ENCODE peak calls at places on chromosome 2, in six cellular contexts. T is keratinocyte, M is breast epithelium, X is neural progenitor cell, O is heart left ventricle, W is neuronal stem cell. V is an unnamed sample. For H3K36me3, the result is how much of the 10 kb centered on the place peaks cover.

GRCh38 chr2:68472796-68473414 is 5.5 kb downstream of the APLF start:
- DNase-seq in T (no peak), M (no peak), X (no peak), O (no peak), W (no peak), V (no peak)

GRCh38 chr2:44097322-44097907 is 71.3 kb upstream of the PPM1B start:
- DNase-seq in T (no peak), M (no peak), X (no peak), O (no peak), W (no peak), V (no peak)

GRCh38 chr2:41068740-41069139 is 616.9 kb upstream of the SLC8A1 start:
- DNase-seq in T (no peak), M (no peak), X (no peak), O (no peak), W (no peak), V (no peak)

GRCh38 chr2:63399171-63399570 is 189.1 kb downstream of the WDPCP start:
- DNase-seq in T (no peak), M (no peak), X (peak), O (no peak), W (no peak), V (no peak)

GRCh38 chr2:190043441-190043840 is 19.1 kb downstream of the MSTN start:
- DNase-seq in T (no peak), M (no peak), X (no peak), O (no peak), W (no peak), V (no peak)

GRCh38 chr2:240133401-240133800 is 2.7 kb downstream of the COPS9 start:
- DNase-seq in T (no peak), M (no peak), X (no peak), O (no peak), W (no peak), V (no peak)

GRCh38 chr2:133504566-133505505 is 63.4 kb downstream of the NCKAP5 start:
- DNase-seq in T (peak), M (peak), X (no peak), O (peak), W (no peak), V (peak)

GRCh38 chr2:124269348-124269747 is 244.3 kb downstream of the CNTNAP5 start:
- DNase-seq in T (no peak), M (no peak), X (peak), O (no peak), W (no peak), V (no peak)

GRCh38 chr2:177889812-177890460 is 182.6 kb downstream of the PDE11A start:
- DNase-seq in T (no peak), M (no peak), X (no peak), O (no peak), W (no peak), V (no peak)

GRCh38 chr2:200000444-200001163 is 45.2 kb downstream of the MAIP1 start:
- DNase-seq in T (no peak), M (no peak), X (no peak), O (no peak), W (no peak), V (peak)

GRCh38 chr2:222424281-222424728 is at the start of gene SGPP2:
- DNase-seq in T (no peak), M (no peak), X (peak), O (no peak), W (no peak), V (peak)

GRCh38 chr2:101570121-101570520 is 95.2 kb upstream of the RFX8 start:
- DNase-seq in T (no peak), M (no peak), X (no peak), O (no peak), W (no peak), V (no peak)

GRCh38 chr2:232511336-232511863 is 8.8 kb upstream of the PRSS56 start:
- DNase-seq in T (no peak), M (no peak), X (no peak), O (no peak), W (no peak), V (no peak)

GRCh38 chr2:175003875-175004729 is 1.1 kb downstream of the CHN1 start:
- DNase-seq in T (no peak), M (no peak), X (peak), O (peak), W (no peak), V (peak)

GRCh38 chr2:11532434-11533055 is 1.3 kb upstream of the GREB1 start:
- DNase-seq in T (peak), M (peak), X (no peak), O (no peak), W (no peak), V (no peak)

GRCh38 chr2:21004181-21004572 is 39.7 kb downstream of the APOB start:
- DNase-seq in T (no peak), M (no peak), X (no peak), O (no peak), W (no peak), V (no peak)

GRCh38 chr2:161171595-161171929 is 11.3 kb downstream of the TANK start:
- DNase-seq in T (no peak), M (no peak), X (no peak), O (no peak), W (no peak), V (no peak)

GRCh38 chr2:171244466-171244969 is 83.8 kb upstream of the TLK1 start:
- DNase-seq in T (no peak), M (no peak), X (no peak), O (no peak), W (no peak), V (no peak)

GRCh38 chr2:25375989-25376545 is 34.3 kb upstream of the DNMT3A start:
- DNase-seq in T (no peak), M (no peak), X (no peak), O (no peak), W (no peak), V (no peak)

GRCh38 chr2:233597522-233597921 is 19.9 kb upstream of the UGT1A8 start:
- DNase-seq in T (no peak), M (no peak), X (no peak), O (no peak), W (no peak), V (no peak)

GRCh38 chr2:42203792-42204191 is 34.6 kb downstream of the EML4 start:
- DNase-seq in T (no peak), M (no peak), X (no peak), O (no peak), W (no peak), V (no peak)

GRCh38 chr2:105411720-105412407 is 13.0 kb upstream of the FHL2 start:
- DNase-seq in T (no peak), M (no peak), X (no peak), O (no peak), W (no peak), V (no peak)

GRCh38 chr2:43133708-43134570 is 92.5 kb downstream of the ZFP36L2 start:
- DNase-seq in T (no peak), M (peak), X (no peak), O (no peak), W (no peak), V (no peak)

GRCh38 chr2:234138836-234139235 is 88.3 kb downstream of the SPP2 start:
- DNase-seq in T (no peak), M (no peak), X (no peak), O (no peak), W (no peak), V (no peak)

GRCh38 chr2:104849618-104850097 is 4.3 kb upstream of the POU3F3 start:
- DNase-seq in T (no peak), M (no peak), X (peak), O (peak), W (no peak), V (peak)

GRCh38 chr2:134301099-134301970 is 47.5 kb downstream of the MGAT5 start:
- DNase-seq in T (peak), M (no peak), X (no peak), O (no peak), W (no peak), V (no peak)

GRCh38 chr2:227462463-227462951 is 9.4 kb upstream of the AGFG1 start:
- DNase-seq in T (peak), M (no peak), X (no peak), O (no peak), W (no peak), V (no peak)

GRCh38 chr2:233098615-233099014 is 38.5 kb downstream of the INPP5D start:
- DNase-seq in T (no peak), M (no peak), X (peak), O (no peak), W (no peak), V (peak)

GRCh38 chr2:48110497-48110896 is 204.2 kb upstream of the FBXO11 start:
- DNase-seq in T (no peak), M (no peak), X (no peak), O (no peak), W (no peak), V (no peak)

GRCh38 chr2:26150243-26150642 is 22.6 kb upstream of the GAREM2 start:
- DNase-seq in T (no peak), M (no peak), X (no peak), O (no peak), W (no peak), V (no peak)

GRCh38 chr2:55163895-55164509 is 68.1 kb downstream of the CLHC1 start:
- DNase-seq in T (no peak), M (peak), X (no peak), O (no peak), W (no peak), V (peak)

GRCh38 chr2:218010838-218011616 is 8.2 kb upstream of the TNS1 start:
- DNase-seq in T (no peak), M (no peak), X (no peak), O (no peak), W (no peak), V (no peak)

GRCh38 chr2:72148975-72149555 is 1.4 kb upstream of the CYP26B1 start:
- DNase-seq in T (no peak), M (peak), X (peak), O (peak), W (peak), V (peak)

GRCh38 chr2:24919100-24919976 is 699 bp downstream of the ADCY3 start:
- DNase-seq in T (no peak), M (no peak), X (no peak), O (no peak), W (peak), V (peak)

GRCh38 chr2:6184532-6185302 is 492.5 kb downstream of the SOX11 start:
- DNase-seq in T (no peak), M (no peak), X (peak), O (no peak), W (peak), V (peak)

GRCh38 chr2:54455584-54456525 is at the start of gene SPTBN1:
- DNase-seq in T (no peak), M (peak), X (peak), O (peak), W (peak), V (peak)

GRCh38 chr2:236246711-236247246 is 17.4 kb downstream of the ASB18 start:
- DNase-seq in T (no peak), M (no peak), X (no peak), O (no peak), W (no peak), V (no peak)

GRCh38 chr2:236249066-236249465 is 15.1 kb downstream of the ASB18 start:
- DNase-seq in T (no peak), M (no peak), X (no peak), O (no peak), W (no peak), V (no peak)

GRCh38 chr2:236252521-236252920 is 11.7 kb downstream of the ASB18 start:
- DNase-seq in T (no peak), M (no peak), X (no peak), O (no peak), W (no peak), V (no peak)

GRCh38 chr2:236250909-236251579 is 13.2 kb downstream of the ASB18 start:
- DNase-seq in T (no peak), M (no peak), X (no peak), O (no peak), W (no peak), V (no peak)

DNA sequence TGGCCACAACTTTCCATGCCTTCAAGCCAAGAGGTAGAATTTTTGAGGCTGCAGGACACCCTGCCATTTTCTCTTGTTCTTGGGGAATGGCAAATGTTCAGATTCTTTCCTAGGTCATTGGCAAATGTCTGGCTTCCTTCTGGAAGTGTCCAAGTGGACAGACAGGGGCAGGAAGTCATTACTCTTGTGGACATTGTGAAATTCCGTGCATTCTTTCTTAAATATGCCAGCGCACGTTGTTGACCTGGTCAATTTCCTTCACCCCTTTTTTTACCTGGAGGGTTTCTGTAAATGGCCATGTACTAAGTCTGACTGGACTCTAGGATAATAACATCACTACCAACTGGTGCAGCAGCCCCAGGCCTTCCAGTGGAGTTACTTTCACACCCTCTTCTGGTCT is 13.9 kb downstream of the ASB18 start:
- DNase-seq in T (no peak), M (no peak), X (no peak), O (no peak), W (no peak), V (no peak)
- H3K36me3 ChIP-seq in T (under half), M (under half), X (under half), O (under half), W (under half), V (under half)

GRCh38 chr2:176099159-176099736 is 347 bp upstream of the HOXD12 start:
- DNase-seq in T (no peak), M (no peak), X (no peak), O (peak), W (no peak), V (no peak)
- H3K4me3 ChIP-seq in T (no peak), M (no peak), X (no peak), O (no peak), W (no peak), V (no peak)

GRCh38 chr2:167450364-167450763 is 562.1 kb downstream of the XIRP2 start:
- DNase-seq in T (no peak), M (no peak), X (no peak), O (no peak), W (no peak), V (no peak)
- H3K36me3 ChIP-seq in T (under half), M (under half), X (under half), O (under half), W (under half), V (under half)

DNA sequence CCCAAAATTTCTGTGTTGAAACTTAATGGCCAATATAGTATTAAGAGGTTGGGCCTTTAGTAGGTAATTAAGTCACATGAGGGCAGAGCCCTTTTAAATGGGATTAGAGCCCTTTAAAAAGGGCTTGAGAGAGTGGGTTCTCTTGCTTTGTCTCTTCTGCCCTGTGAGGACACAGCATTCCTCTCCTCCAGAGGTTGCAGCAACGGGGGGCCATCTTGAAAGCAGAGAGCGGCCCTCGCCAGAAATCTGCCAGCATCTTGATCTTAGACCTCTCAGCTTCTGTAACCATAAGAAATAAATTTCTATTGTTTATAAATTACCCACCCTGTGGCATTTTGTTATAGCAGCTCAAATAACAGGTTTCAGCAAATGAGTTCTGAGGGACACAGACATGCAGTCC is 305.0 kb upstream of the LRP1B start:
- DNase-seq in T (no peak), M (no peak), X (peak), O (no peak), W (peak), V (no peak)
- H3K4me3 ChIP-seq in T (no peak), M (no peak), X (no peak), O (no peak), W (no peak), V (no peak)

GRCh38 chr2:69939722-69940121 is 21.7 kb downstream of the ASPRV1 start:
- DNase-seq in T (no peak), M (no peak), X (peak), O (no peak), W (no peak), V (no peak)
- H3K36me3 ChIP-seq in T (half or more), M (under half), X (under half), O (under half), W (under half), V (under half)

DNA sequence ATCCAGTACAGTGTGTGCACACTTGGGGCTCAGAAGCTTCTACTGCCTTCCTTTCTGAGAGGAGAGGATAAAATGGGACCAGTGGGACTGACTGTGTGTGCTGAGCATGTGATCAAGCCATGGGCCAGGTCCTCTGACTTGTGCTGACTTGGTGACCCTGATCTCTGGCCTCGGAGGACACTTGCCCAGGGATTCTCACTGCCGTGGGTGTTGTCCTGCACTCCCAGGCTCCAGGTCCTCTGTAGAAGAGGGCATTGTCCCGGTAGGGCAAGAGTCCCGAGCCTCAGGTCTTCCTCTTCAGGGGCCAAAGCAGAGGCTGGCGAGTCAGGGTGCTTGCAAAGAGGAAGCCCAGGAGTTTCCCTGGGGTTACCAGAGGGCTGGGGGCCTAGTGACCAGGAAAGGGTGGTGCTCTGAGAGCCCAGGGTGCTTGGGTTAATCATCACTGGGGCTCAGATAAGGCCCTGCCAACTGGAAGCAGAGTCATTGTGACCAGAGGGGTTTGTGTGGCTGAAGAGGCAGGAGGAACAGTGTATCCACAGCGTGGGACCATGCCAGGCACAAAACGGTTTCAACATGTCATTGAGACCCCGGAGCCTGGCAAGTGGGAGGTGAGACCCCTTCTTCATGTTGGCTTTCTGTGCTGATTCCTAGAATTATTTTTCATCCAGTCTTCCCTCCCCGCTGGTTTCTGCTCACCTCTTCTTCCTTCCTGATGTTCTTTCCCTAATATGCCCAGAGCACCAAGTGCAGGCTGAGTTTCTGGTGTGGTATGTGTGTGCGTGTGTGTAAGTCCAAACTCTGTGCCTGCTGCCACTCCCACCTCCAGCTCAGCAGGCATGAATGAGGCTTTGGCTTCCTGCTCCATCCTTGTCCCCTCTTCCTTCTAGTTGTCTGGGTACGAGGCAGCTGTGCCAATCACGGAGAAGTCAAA is at the start of gene GCKR:
- DNase-seq in T (no peak), M (no peak), X (no peak), O (no peak), W (no peak), V (no peak)
- H3K4me3 ChIP-seq in T (no peak), M (no peak), X (peak), O (no peak), W (no peak), V (no peak)

GRCh38 chr2:37244017-37244416 is 12.6 kb downstream of the NDUFAF7 start:
- DNase-seq in T (no peak), M (no peak), X (no peak), O (no peak), W (no peak), V (no peak)

GRCh38 chr2:37246205-37246604 is 14.7 kb downstream of the NDUFAF7 start:
- DNase-seq in T (no peak), M (no peak), X (no peak), O (no peak), W (no peak), V (no peak)

GRCh38 chr2:37243435-37243834 is 12.0 kb downstream of the NDUFAF7 start:
- DNase-seq in T (no peak), M (no peak), X (no peak), O (no peak), W (no peak), V (no peak)
- H3K36me3 ChIP-seq in T (under half), M (under half), X (under half), O (under half), W (under half), V (under half)